ENCODE peak calls at places on chromosomes 11 and 22, in four cellular contexts. One of them, this sample, is unnamed.

GRCh38 chr11:62875698-62876483 is 4.8 kb upstream of the SLC3A2 start:
- DNase-seq in K562: no peak
- DNase-seq in IMR-90: no peak
- DNase-seq in H1: no peak
- DNase-seq in this sample: no peak

GRCh38 chr11:78564889-78565467 is 9.7 kb downstream of the NARS2 start:
- DNase-seq in IMR-90: no peak
- DNase-seq in K562: no peak
- DNase-seq in H1: no peak
- DNase-seq in this sample: no peak

GRCh38 chr11:91005458-91005857 is 782.6 kb upstream of the CHORDC1 start:
- DNase-seq in IMR-90: no peak
- DNase-seq in K562: no peak
- DNase-seq in H1: no peak
- DNase-seq in this sample: no peak

GRCh38 chr11:6694229-6694535 is 11.0 kb upstream of the MRPL17 start:
- DNase-seq in K562: no peak
- DNase-seq in H1: no peak
- DNase-seq in IMR-90: no peak
- DNase-seq in this sample: no peak

GRCh38 chr11:99803501-99803900 is 782.8 kb downstream of the CNTN5 start:
- DNase-seq in H1: no peak
- DNase-seq in K562: no peak
- DNase-seq in IMR-90: no peak
- DNase-seq in this sample: no peak

GRCh38 chr11:98711011-98711410 is 309.7 kb upstream of the CNTN5 start:
- DNase-seq in IMR-90: no peak
- DNase-seq in H1: no peak
- DNase-seq in K562: no peak
- DNase-seq in this sample: no peak

GRCh38 chr11:2778630-2779498 is 79.1 kb upstream of the KCNQ1OT1 start:
- DNase-seq in H1: peak
- DNase-seq in K562: peak
- DNase-seq in IMR-90: peak
- DNase-seq in this sample: no peak

GRCh38 chr11:117431436-117431835 is 103.8 kb downstream of the CEP164 start:
- DNase-seq in K562: no peak
- DNase-seq in IMR-90: no peak
- DNase-seq in H1: no peak
- DNase-seq in this sample: no peak

GRCh38 chr11:120340529-120340928 is 4.3 kb downstream of the ARHGEF12 start:
- DNase-seq in IMR-90: peak
- DNase-seq in K562: no peak
- DNase-seq in H1: no peak
- DNase-seq in this sample: no peak

GRCh38 chr11:19565639-19566038 is 147.0 kb upstream of the NAV2 start:
- DNase-seq in IMR-90: no peak
- DNase-seq in K562: no peak
- DNase-seq in H1: no peak
- DNase-seq in this sample: no peak

GRCh38 chr11:67644042-67644441 is 4.5 kb upstream of the TBX10 start:
- DNase-seq in IMR-90: no peak
- DNase-seq in K562: peak
- DNase-seq in H1: peak
- DNase-seq in this sample: no peak

GRCh38 chr11:34052608-34053160 is 1.2 kb downstream of the CAPRIN1 start:
- DNase-seq in K562: peak
- DNase-seq in IMR-90: no peak
- DNase-seq in H1: peak
- DNase-seq in this sample: no peak

GRCh38 chr11:12537778-12538401 is 136.3 kb upstream of the TEAD1 start:
- DNase-seq in IMR-90: peak
- DNase-seq in H1: no peak
- DNase-seq in K562: no peak
- DNase-seq in this sample: no peak

GRCh38 chr11:75383246-75383645 is 16.1 kb upstream of the RPS3 start:
- DNase-seq in H1: no peak
- DNase-seq in IMR-90: no peak
- DNase-seq in K562: no peak
- DNase-seq in this sample: no peak

GRCh38 chr22:21726650-21727049 is 8.9 kb downstream of the YPEL1 start:
- DNase-seq in H1: peak
- DNase-seq in IMR-90: no peak
- DNase-seq in K562: peak
- DNase-seq in this sample: no peak

GRCh38 chr11:76419896-76420295 is 24.9 kb upstream of the EMSY start:
- DNase-seq in K562: peak
- DNase-seq in IMR-90: no peak
- DNase-seq in H1: peak
- DNase-seq in this sample: no peak

GRCh38 chr11:59822989-59823566 is 12.5 kb upstream of the MRPL16 start:
- DNase-seq in K562: peak
- DNase-seq in IMR-90: peak
- DNase-seq in H1: no peak
- DNase-seq in this sample: no peak

GRCh38 chr11:12212181-12212820 is 101.9 kb downstream of the MICAL2 start:
- DNase-seq in K562: no peak
- DNase-seq in IMR-90: no peak
- DNase-seq in H1: no peak
- DNase-seq in this sample: no peak

GRCh38 chr11:129131361-129131760 is 60.8 kb downstream of the ARHGAP32 start:
- DNase-seq in IMR-90: no peak
- DNase-seq in H1: no peak
- DNase-seq in K562: no peak
- DNase-seq in this sample: no peak

GRCh38 chr11:63985812-63986155 is 454 bp upstream of the OTUB1 start:
- DNase-seq in H1: no peak
- DNase-seq in K562: peak
- DNase-seq in IMR-90: no peak
- DNase-seq in this sample: peak

GRCh38 chr11:134338654-134339053 is 6.9 kb downstream of the GLB1L2 start:
- DNase-seq in K562: no peak
- DNase-seq in IMR-90: no peak
- DNase-seq in H1: no peak
- DNase-seq in this sample: no peak

GRCh38 chr22:26887456-26887855 is 230.1 kb downstream of the MIAT start:
- DNase-seq in H1: no peak
- DNase-seq in K562: no peak
- DNase-seq in IMR-90: peak
- DNase-seq in this sample: no peak

GRCh38 chr22:42317691-42318547 is 47.5 kb upstream of the TCF20 start:
- DNase-seq in H1: no peak
- DNase-seq in K562: no peak
- DNase-seq in IMR-90: no peak
- DNase-seq in this sample: no peak

GRCh38 chr11:14499178-14499559 is 442 bp downstream of the COPB1 start:
- DNase-seq in H1: no peak
- DNase-seq in IMR-90: peak
- DNase-seq in K562: peak
- DNase-seq in this sample: no peak

GRCh38 chr11:129382583-129382982 is 6.9 kb downstream of the BARX2 start:
- DNase-seq in K562: no peak
- DNase-seq in H1: no peak
- DNase-seq in IMR-90: no peak
- DNase-seq in this sample: no peak

GRCh38 chr22:30249049-30250038 is 2.8 kb upstream of the LIF start:
- DNase-seq in K562: peak
- DNase-seq in IMR-90: no peak
- DNase-seq in H1: no peak
- DNase-seq in this sample: no peak

GRCh38 chr11:85665756-85666155 is 827 bp upstream of the CREBZF start:
- DNase-seq in IMR-90: no peak
- DNase-seq in H1: no peak
- DNase-seq in K562: no peak
- DNase-seq in this sample: no peak

GRCh38 chr11:92812841-92813240 is 156.6 kb upstream of the MTNR1B start:
- DNase-seq in K562: no peak
- DNase-seq in H1: no peak
- DNase-seq in IMR-90: no peak
- DNase-seq in this sample: no peak

GRCh38 chr11:45930951-45931563 is 8.6 kb downstream of the LARGE2 start:
- DNase-seq in IMR-90: no peak
- DNase-seq in H1: no peak
- DNase-seq in K562: no peak
- DNase-seq in this sample: no peak

GRCh38 chr11:84430661-84431060 is 1144.5 kb upstream of the CCDC90B start:
- DNase-seq in H1: no peak
- DNase-seq in IMR-90: no peak
- DNase-seq in K562: no peak
- DNase-seq in this sample: no peak

GRCh38 chr11:57396744-57397143 is 6.3 kb upstream of the PRG2 start:
- DNase-seq in IMR-90: no peak
- DNase-seq in H1: no peak
- DNase-seq in K562: no peak
- DNase-seq in this sample: no peak

GRCh38 chr11:46272816-46273427 is 4.5 kb upstream of the CREB3L1 start:
- DNase-seq in IMR-90: peak
- DNase-seq in H1: no peak
- DNase-seq in K562: peak
- DNase-seq in this sample: no peak

GRCh38 chr11:88406871-88407270 is 69.3 kb upstream of the CTSC start:
- DNase-seq in K562: no peak
- DNase-seq in IMR-90: no peak
- DNase-seq in H1: no peak
- DNase-seq in this sample: no peak

GRCh38 chr22:23272834-23273233 is 92.5 kb downstream of the BCR start:
- DNase-seq in H1: no peak
- DNase-seq in K562: peak
- DNase-seq in IMR-90: no peak
- DNase-seq in this sample: no peak

GRCh38 chr11:32312865-32313403 is 122.4 kb downstream of the WT1 start:
- DNase-seq in H1: peak
- DNase-seq in IMR-90: peak
- DNase-seq in K562: peak
- DNase-seq in this sample: no peak

GRCh38 chr11:32312206-32312817 is 123.0 kb downstream of the WT1 start:
- DNase-seq in IMR-90: peak
- DNase-seq in H1: no peak
- DNase-seq in K562: no peak
- DNase-seq in this sample: no peak

GRCh38 chr11:32309541-32310217 is 125.7 kb downstream of the WT1 start:
- DNase-seq in K562: no peak
- DNase-seq in H1: no peak
- DNase-seq in IMR-90: no peak
- DNase-seq in this sample: no peak

GRCh38 chr11:32310218-32310601 is 125.1 kb downstream of the WT1 start:
- DNase-seq in H1: no peak
- DNase-seq in IMR-90: no peak
- DNase-seq in K562: no peak
- DNase-seq in this sample: no peak

DNA sequence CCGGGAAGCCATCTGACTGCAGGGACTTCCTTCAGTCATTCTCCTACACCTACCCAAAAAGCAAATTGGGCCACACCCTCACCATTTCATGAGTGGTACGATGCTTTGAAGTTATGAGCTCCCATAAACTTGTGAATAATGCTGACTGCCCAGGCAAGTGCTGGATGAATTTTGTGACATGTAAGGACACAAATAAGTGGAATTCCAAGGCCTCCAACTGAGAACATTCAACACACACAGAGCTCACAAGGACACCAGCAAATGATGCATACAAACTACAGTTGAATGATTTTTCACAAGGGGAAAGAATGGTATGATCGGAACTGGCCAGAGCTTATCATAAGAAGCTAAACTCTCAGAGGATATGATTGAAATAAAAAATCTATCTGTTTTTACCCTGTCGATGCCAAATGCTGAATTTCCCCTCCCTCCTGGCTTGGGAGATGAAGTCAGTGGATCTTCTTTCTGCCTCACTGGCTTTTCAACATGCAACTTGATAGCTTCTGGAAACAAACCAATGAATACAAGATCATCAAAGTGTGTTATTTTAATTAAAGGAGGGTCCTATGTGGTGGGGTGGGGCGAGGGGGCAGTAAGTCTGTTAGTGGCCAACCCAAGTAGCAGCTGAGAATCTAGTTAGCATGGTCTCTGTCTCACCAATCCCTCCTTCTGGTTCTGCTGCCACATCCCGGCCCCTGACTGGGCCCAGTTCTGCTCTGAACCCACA is 123.8 kb downstream of the WT1 start:
- DNase-seq in H1: no peak
- DNase-seq in K562: no peak
- DNase-seq in IMR-90: no peak
- DNase-seq in this sample: no peak
- TF ChIP-seq CHD1 in H1: no peak
- TF ChIP-seq CHD1 in K562: no peak
- TF ChIP-seq CHD1 in IMR-90: no peak
- TF ChIP-seq CHD1 in this sample: no peak

GRCh38 chr22:38786631-38787030 is 7.3 kb downstream of the DNAL4 start:
- DNase-seq in H1: no peak
- DNase-seq in IMR-90: no peak
- DNase-seq in K562: no peak
- DNase-seq in this sample: no peak
- TF ChIP-seq CHD1 in H1: no peak
- TF ChIP-seq CHD1 in IMR-90: no peak
- TF ChIP-seq CHD1 in K562: no peak
- TF ChIP-seq CHD1 in this sample: no peak

DNA sequence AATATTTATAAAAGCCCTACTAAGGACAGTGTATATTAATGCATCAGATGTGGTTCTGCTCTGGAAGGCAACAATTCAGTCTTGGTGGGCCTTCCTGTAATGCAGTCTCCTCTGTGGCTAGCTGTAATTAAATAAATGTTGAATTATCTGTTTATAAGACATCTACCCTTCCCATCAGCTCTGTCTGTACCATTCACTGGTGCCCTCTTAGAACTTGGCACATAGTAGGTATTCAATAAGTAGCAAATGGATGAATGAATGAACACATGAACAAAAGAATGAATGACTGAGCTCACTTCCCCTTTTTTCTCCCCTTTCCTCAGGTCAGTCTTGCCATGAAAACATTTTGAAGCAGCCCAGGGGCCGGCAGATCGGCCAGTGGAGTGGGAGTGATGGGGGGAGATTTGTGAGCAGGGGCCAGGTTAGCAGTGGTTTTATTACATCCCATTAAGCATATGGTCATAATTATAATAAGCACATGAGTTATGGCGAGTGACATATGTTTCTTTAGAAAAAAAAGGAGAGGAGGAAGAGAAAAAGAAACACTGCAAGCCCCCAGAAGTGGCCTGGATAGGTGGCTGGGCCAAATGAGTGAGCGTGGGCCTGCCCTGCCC is 48.7 kb upstream of the CD82 start:
- DNase-seq in H1: no peak
- DNase-seq in K562: no peak
- DNase-seq in IMR-90: no peak
- DNase-seq in this sample: no peak
- TF ChIP-seq CHD1 in H1: no peak
- TF ChIP-seq CHD1 in K562: no peak
- TF ChIP-seq CHD1 in IMR-90: no peak
- TF ChIP-seq CHD1 in this sample: no peak

GRCh38 chr22:37147186-37147990 is 2.3 kb downstream of the IL2RB start:
- DNase-seq in K562: no peak
- DNase-seq in H1: no peak
- DNase-seq in IMR-90: no peak
- DNase-seq in this sample: no peak
- TF ChIP-seq CHD1 in K562: no peak
- TF ChIP-seq CHD1 in H1: no peak
- TF ChIP-seq CHD1 in IMR-90: no peak
- TF ChIP-seq CHD1 in this sample: no peak

GRCh38 chr11:115244758-115245157 is 259.5 kb downstream of the CADM1 start:
- DNase-seq in H1: no peak
- DNase-seq in K562: no peak
- DNase-seq in IMR-90: peak
- DNase-seq in this sample: no peak
- TF ChIP-seq CHD1 in H1: no peak
- TF ChIP-seq CHD1 in K562: no peak
- TF ChIP-seq CHD1 in IMR-90: no peak
- TF ChIP-seq CHD1 in this sample: no peak

This sample was measured in GM12878.